ENCODE peak calls at places on chromosomes 13 and 19, in eight cellular contexts. J is lower lobe of right lung, H is cardiac fibroblast, D is breast epithelium, K is retinal pigment epithelial cell, O is heart right ventricle, N is neural progenitor cell, G is psoas muscle. F is an unnamed sample.
A peak's percentile ranks its signal among the peaks of the same experiment; 100 is the strongest.

GRCh38 chr19:28426902-28427232 is 786.1 kb downstream of the UQCRFS1 start:
- DNase-seq in J (no peak), H (no peak), D (no peak), K (no peak), O (no peak), N (peak; percentile 16), G (no peak), F (no peak)

GRCh38 chr13:95212962-95213850 is 88.0 kb downstream of the ABCC4 start:
- DNase-seq in J (no peak), H (no peak), D (no peak), K (no peak), O (no peak), N (no peak), G (no peak), F (no peak)

GRCh38 chr19:56959211-56959610 is 118.7 kb upstream of the PEG3 start:
- DNase-seq in J (no peak), H (no peak), D (no peak), K (no peak), O (no peak), N (no peak), G (no peak), F (no peak)

GRCh38 chr13:99435116-99435515 is 66.2 kb upstream of the TM9SF2 start:
- DNase-seq in J (no peak), H (no peak), D (no peak), K (no peak), O (no peak), N (no peak), G (no peak), F (no peak)

GRCh38 chr19:12913871-12914690 is 5.0 kb downstream of the SYCE2 start:
- DNase-seq in J (no peak), H (peak; percentile 63), D (no peak), K (no peak), O (no peak), N (peak; percentile 23), G (no peak), F (no peak)

GRCh38 chr19:8526345-8527062 is 12.5 kb upstream of the ZNF414 start:
- DNase-seq in J (peak; percentile 89), H (peak; percentile 94), D (peak; percentile 94), K (peak; percentile 53), O (peak; percentile 91), N (peak; percentile 96), G (peak; percentile 91), F (peak; percentile 89)

GRCh38 chr13:32917504-32917903 is 98.7 kb upstream of the KL start:
- DNase-seq in J (no peak), H (no peak), D (no peak), K (no peak), O (no peak), N (no peak), G (no peak), F (no peak)

GRCh38 chr19:15464394-15465385 is at the start of gene RASAL3:
- DNase-seq in J (peak; percentile 59), H (peak; percentile 15), D (no peak), K (no peak), O (peak; percentile 32), N (no peak), G (peak; percentile 57), F (no peak)

GRCh38 chr13:45206340-45206739 is 5.5 kb upstream of the KCTD4 start:
- DNase-seq in J (no peak), H (peak; percentile 84), D (no peak), K (peak; percentile 84), O (no peak), N (no peak), G (no peak), F (no peak)

GRCh38 chr19:49654581-49654980 is 11.1 kb downstream of the IRF3 start:
- DNase-seq in J (no peak), H (no peak), D (no peak), K (no peak), O (no peak), N (no peak), G (no peak), F (no peak)

GRCh38 chr19:1171755-1172352 is 2.2 kb downstream of the SBNO2 start:
- DNase-seq in J (peak; percentile 46), H (peak; percentile 37), D (no peak), K (no peak), O (no peak), N (peak; percentile 57), G (peak; percentile 50), F (no peak)

GRCh38 chr13:20566424-20566916 is 487 bp upstream of the IFT88 start:
- DNase-seq in J (no peak), H (no peak), D (no peak), K (peak; percentile 21), O (no peak), N (no peak), G (no peak), F (no peak)

GRCh38 chr19:40254714-40255418 is 28.4 kb upstream of the CCNP start:
- DNase-seq in J (no peak), H (no peak), D (no peak), K (no peak), O (no peak), N (no peak), G (no peak), F (no peak)

GRCh38 chr19:56476671-56477428 is at the start of gene ZNF667:
- DNase-seq in J (no peak), H (peak; percentile 47), D (no peak), K (peak; percentile 66), O (no peak), N (peak; percentile 7), G (no peak), F (no peak)

GRCh38 chr19:9128171-9128570 is 1.4 kb upstream of the OR7G3 start:
- DNase-seq in J (no peak), H (peak; percentile 66), D (no peak), K (no peak), O (no peak), N (no peak), G (no peak), F (no peak)

GRCh38 chr13:63305641-63306133 is 1890.0 kb upstream of the PCDH20 start:
- DNase-seq in J (no peak), H (no peak), D (no peak), K (no peak), O (no peak), N (no peak), G (no peak), F (no peak)

GRCh38 chr13:41960195-41960699 is 662 bp downstream of the VWA8 start:
- DNase-seq in J (no peak), H (peak; percentile 34), D (no peak), K (no peak), O (no peak), N (no peak), G (no peak), F (no peak)

GRCh38 chr13:52067237-52067636 is 42.7 kb downstream of the UTP14C start:
- DNase-seq in J (no peak), H (no peak), D (no peak), K (no peak), O (no peak), N (no peak), G (no peak), F (no peak)

DNA sequence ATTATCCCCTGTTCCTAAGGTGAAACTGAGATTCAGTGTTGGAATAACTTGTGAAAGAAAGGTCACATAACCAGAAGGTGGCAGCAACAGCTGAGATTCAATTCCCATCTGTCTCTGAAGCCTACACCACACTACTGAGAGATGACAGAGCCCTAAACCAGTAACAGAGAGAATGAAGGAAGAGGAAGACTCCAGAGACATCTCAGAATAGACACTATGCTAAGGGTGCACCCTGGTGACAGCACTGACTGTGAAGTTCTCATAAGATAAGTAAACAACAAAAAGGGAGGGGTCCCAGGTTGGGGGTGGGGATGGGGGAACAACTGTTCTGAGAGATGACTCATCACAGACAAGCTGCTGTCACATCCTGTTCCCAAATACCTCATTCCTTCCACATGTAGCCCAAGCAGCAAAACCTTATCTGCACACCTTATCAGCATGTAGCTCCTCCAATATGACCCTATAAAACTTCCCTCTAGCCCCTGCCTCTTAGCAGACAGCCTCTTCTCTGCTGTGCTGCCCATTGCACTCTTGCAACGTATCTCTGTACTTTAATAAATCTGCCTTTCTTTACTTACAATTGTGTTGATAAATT is 46.5 kb downstream of the UTP14C start:
- DNase-seq in J (no peak), H (peak; percentile 44), D (no peak), K (no peak), O (no peak), N (no peak), G (no peak), F (no peak)
- TF ChIP-seq CTCF in J (no peak), H (peak; percentile 24), D (no peak), K (no peak), O (no peak), N (no peak), G (no peak), F (no peak)

GRCh38 chr19:30227071-30227621 is 145.0 kb upstream of the ZNF536 start:
- DNase-seq in J (no peak), H (no peak), D (no peak), K (no peak), O (peak; percentile 19), N (peak; percentile 67), G (no peak), F (peak; percentile 49)

GRCh38 chr19:30228113-30228725 is 144.0 kb upstream of the ZNF536 start:
- DNase-seq in J (no peak), H (no peak), D (no peak), K (no peak), O (no peak), N (peak; percentile 58), G (no peak), F (no peak)

GRCh38 chr19:30226464-30227070 is 145.6 kb upstream of the ZNF536 start:
- DNase-seq in J (no peak), H (no peak), D (no peak), K (no peak), O (no peak), N (peak; percentile 48), G (no peak), F (no peak)

GRCh38 chr19:30228726-30229523 is 143.3 kb upstream of the ZNF536 start:
- DNase-seq in J (no peak), H (peak; percentile 15), D (no peak), K (no peak), O (no peak), N (peak; percentile 65), G (no peak), F (no peak)

DNA sequence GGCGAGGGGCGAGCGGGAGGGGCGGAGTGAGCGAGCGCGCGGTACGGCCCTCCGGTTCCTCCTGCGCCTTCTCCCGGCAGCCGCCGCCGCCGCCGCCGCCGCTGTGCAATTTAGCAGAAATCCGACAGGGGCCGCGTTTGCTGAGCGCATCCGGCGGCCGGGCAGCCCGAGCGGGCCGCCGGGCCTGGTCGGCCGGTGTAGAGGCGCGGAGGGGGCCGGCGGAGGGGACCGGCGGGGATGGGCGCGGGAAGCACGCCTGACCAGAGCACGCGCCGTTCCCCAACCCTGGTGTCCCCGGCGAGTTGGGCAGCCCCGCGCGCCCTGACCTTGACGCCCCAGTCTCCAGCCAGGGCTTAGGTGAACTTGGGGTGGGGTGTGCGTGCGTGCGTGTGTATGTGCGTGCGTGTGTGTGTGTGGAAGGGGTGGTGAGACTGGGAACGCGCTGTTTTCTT is 144.5 kb upstream of the ZNF536 start:
- DNase-seq in J (peak; percentile 57), H (peak; percentile 62), D (peak; percentile 66), K (no peak), O (peak; percentile 67), N (peak; percentile 94), G (peak; percentile 72), F (peak; percentile 84)
- TF ChIP-seq CTCF in J (peak; percentile 59), H (peak; percentile 7), D (no peak), K (no peak), O (peak; percentile 65), N (peak; percentile 64), G (peak; percentile 57), F (peak; percentile 75)

GRCh38 chr13:48975926-48976676 is 389 bp downstream of the FNDC3A start:
- DNase-seq in J (peak; percentile 91), H (peak; percentile 84), D (peak; percentile 69), K (peak; percentile 35), O (peak; percentile 85), N (peak; percentile 90), G (peak; percentile 90), F (peak; percentile 85)
- TF ChIP-seq CTCF in J (no peak), H (no peak), D (no peak), K (no peak), O (no peak), N (peak; percentile 31), G (no peak), F (no peak)

GRCh38 chr13:40180776-40181175 is 485.7 kb downstream of the FOXO1 start:
- DNase-seq in J (no peak), H (no peak), D (no peak), K (no peak), O (no peak), N (no peak), G (no peak), F (no peak)
- TF ChIP-seq CTCF in J (no peak), H (no peak), D (no peak), K (no peak), O (no peak), N (no peak), G (no peak), F (no peak)

F was measured in mesothelial cell of epicardium.